ENCODE peak calls at places on chromosomes 7 and 10, in six cellular contexts. Z is brain microvascular endothelial cell; V is CD8-positive, alpha-beta memory T cell; I is tibial nerve; K is hepatocyte; C is neural progenitor cell. Q is an unnamed sample.

GRCh38 chr7:159143780-159144755 is 599 bp downstream of the VIPR2 start:
- DNase-seq in C (peak; percentile 80), Z (no peak), V (no peak), I (no peak), K (peak; percentile 57), Q (peak; percentile 50)

GRCh38 chr10:30553625-30554442 is 75.7 kb downstream of the LYZL2 start:
- DNase-seq in Z (peak; percentile 20), K (peak; percentile 86), V (no peak), I (peak; percentile 71), C (peak; percentile 30), Q (peak; percentile 86)

GRCh38 chr10:3109196-3109595 is 41.8 kb downstream of the PFKP start:
- DNase-seq in V (no peak), Z (no peak), C (no peak), K (no peak), I (no peak), Q (no peak)

GRCh38 chr10:126009590-126009989 is 113.2 kb downstream of the FANK1 start:
- DNase-seq in Z (no peak), V (no peak), K (no peak), C (no peak), I (no peak), Q (no peak)

GRCh38 chr7:153021542-153021941 is 262.0 kb downstream of the ACTR3B start:
- DNase-seq in K (no peak), C (no peak), V (no peak), Z (no peak), I (no peak), Q (no peak)

GRCh38 chr10:84269773-84270172 is 24.9 kb downstream of the RGR start:
- DNase-seq in I (no peak), K (no peak), C (no peak), V (no peak), Z (peak; percentile 75), Q (no peak)

GRCh38 chr10:31147220-31147608 is 115.5 kb upstream of the ZNF438 start:
- DNase-seq in I (no peak), V (no peak), Z (peak; percentile 66), C (no peak), K (no peak), Q (peak; percentile 47)

GRCh38 chr7:93062599-93062998 is 55.2 kb downstream of the SAMD9 start:
- DNase-seq in V (no peak), Z (no peak), C (no peak), I (no peak), K (no peak), Q (no peak)

GRCh38 chr10:15180736-15181135 is 12.2 kb upstream of the NMT2 start:
- DNase-seq in K (no peak), I (no peak), C (no peak), Z (no peak), V (no peak), Q (no peak)

GRCh38 chr10:28679941-28680752 is 2.8 kb downstream of the BAMBI start:
- DNase-seq in I (no peak), V (no peak), K (peak; percentile 54), C (peak; percentile 41), Z (no peak), Q (peak; percentile 50)

GRCh38 chr10:11444531-11445228 is 166.8 kb downstream of the USP6NL start:
- DNase-seq in K (no peak), V (no peak), I (no peak), Z (no peak), C (no peak), Q (no peak)

DNA sequence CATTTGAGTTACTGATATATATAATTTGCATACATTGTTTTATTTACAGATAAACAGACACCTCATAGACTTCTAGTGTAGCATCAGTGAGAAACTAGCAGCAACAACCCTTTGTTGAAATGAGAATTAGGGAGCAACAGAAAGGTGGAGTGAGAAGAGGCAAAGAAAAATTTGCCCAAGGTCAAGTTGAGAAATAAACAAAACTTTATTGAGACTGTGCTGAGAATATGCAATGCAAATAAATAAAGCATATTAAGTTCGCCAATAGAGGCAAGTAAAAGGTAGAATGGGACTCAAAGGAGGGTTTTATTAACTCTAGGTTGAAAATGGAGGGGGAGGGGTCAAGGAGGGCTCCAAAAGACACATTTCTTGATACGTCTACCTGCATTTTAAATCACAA is 49.8 kb downstream of the CACNA2D1 start:
- DNase-seq in V (no peak), I (no peak), Z (no peak), K (no peak), C (no peak), Q (no peak)
- H3K27ac ChIP-seq in V (no peak overlapping the region), I (no peak overlapping the region), Z (no peak overlapping the region), K (no peak overlapping the region), C (no peak overlapping the region), Q (no peak overlapping the region)

DNA sequence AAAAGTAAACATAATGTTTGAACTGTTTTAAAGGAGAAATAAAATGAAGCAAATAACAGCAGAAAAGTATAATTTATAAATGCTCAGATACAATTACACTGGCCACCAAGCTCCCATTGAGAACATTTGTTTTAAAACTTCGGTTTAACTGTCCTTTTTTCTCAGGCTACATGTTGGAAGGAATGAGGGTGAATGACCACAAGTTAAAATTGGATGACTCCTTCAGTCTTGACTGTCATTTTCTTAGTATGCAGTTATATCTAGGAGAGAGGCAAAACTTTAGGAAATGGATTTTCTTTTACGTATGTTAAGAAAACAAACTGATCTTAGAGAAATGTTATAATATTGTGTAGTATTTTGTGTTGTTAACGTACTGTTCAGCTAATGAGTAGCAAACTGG is 5.0 kb downstream of the TRIM24 start:
- DNase-seq in K (no peak), I (no peak), V (no peak), Z (no peak), C (no peak), Q (no peak)
- H3K4me3 ChIP-seq in K (no peak overlapping the region), I (no peak overlapping the region), V (no peak overlapping the region), Z (no peak overlapping the region), C (peak overlapping the region; percentile 97), Q (no peak overlapping the region)

DNA sequence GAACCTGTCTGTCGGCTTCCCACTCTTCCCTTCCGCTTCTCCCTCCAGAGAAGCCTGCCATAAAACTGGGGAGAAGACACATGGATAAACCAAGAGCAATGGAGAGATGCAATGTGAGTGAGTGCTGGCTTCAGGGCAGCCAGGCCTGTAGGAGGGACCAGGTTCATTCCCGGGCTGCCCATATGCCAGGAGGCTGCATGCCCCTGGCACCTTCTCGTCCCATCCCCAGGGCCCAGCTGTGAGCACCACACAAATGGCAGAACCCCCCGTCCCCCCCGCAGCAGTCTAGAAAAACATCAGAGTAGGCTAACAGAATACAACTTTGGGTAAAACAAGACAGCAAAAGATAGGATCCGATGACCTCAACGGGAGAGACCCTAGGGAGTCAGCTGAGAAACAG is 341.3 kb upstream of the SHH start:
- DNase-seq in V (no peak), C (no peak), I (no peak), K (no peak), Z (no peak), Q (no peak)
- H3K27me3 ChIP-seq in V (no peaks in the 10 kb centered on the region), C (no peaks in the 10 kb centered on the region), I (no peaks in the 10 kb centered on the region), K (no peaks in the 10 kb centered on the region), Z (no peaks in the 10 kb centered on the region), Q (no peaks in the 10 kb centered on the region)

GRCh38 chr10:46096909-46097575 is 51.0 kb upstream of the MSMB start:
- DNase-seq in C (peak; percentile 22), V (no peak), K (no peak), I (no peak), Z (no peak), Q (peak; percentile 20)
- H3K27ac ChIP-seq in C (no peak overlapping the region), V (no peak overlapping the region), K (peak overlapping the region; percentile 40), I (no peak overlapping the region), Z (no peak overlapping the region), Q (peak overlapping the region; percentile 49)

DNA sequence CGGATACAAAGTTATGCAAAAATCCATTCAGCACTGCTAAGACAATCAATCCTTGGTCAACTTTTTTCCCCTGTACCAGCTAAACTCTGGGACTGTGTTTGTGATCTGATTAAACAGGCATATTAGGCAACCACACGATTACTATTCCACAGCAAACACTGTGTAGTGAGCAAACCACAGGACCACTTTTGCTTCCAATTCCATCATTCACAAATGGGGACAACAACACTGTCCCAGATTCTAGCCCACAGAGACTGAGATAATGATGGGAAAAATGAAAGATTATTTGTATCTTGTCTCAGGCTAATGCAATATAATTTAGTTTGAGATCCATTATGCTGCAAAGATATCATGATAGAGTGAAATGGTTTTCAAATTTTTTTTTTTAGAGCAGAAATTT is 163.7 kb upstream of the AOAH start:
- DNase-seq in Z (no peak), C (no peak), V (no peak), K (no peak), I (no peak), Q (no peak)
- H3K4me3 ChIP-seq in Z (no peak overlapping the region), C (no peak overlapping the region), V (no peak overlapping the region), K (no peak overlapping the region), I (no peak overlapping the region), Q (no peak overlapping the region)

GRCh38 chr7:127618775-127619174 is 833 bp upstream of the PAX4 start:
- DNase-seq in Z (no peak), C (no peak), I (no peak), K (no peak), V (no peak), Q (no peak)
- H3K27me3 ChIP-seq in Z (peaks cover 68% of the 10 kb centered on the region), C (peaks cover 76% of the 10 kb centered on the region), I (peaks cover 59% of the 10 kb centered on the region), K (peaks cover 76% of the 10 kb centered on the region), V (peaks cover 4% of the 10 kb centered on the region), Q (peaks cover 58% of the 10 kb centered on the region)

DNA sequence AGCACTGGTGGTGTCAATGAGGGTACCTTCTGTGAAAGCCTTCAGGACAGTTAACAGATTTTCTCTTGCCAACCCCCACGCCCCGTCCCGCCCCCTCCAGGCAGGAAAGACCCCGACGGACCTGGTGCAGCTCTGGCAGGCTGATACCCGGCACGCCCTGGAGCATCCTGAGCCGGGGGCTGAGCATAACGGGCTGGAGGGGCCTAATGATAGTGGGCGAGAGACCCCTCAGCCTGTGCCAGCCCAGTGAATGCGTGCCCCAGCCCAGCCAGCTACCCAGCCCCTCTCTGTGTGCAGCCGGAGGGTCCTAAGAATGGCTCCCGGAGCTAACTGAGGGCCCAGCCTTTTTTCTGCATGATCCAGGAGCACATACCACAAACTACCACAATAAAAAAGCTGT is 713 bp upstream of the HOGA1 start:
- DNase-seq in Z (no peak), V (no peak), C (no peak), K (no peak), I (no peak), Q (no peak)
- H3K27ac ChIP-seq in Z (no peak overlapping the region), V (no peak overlapping the region), C (no peak overlapping the region), K (no peak overlapping the region), I (no peak overlapping the region), Q (peak overlapping the region; percentile 4)

DNA sequence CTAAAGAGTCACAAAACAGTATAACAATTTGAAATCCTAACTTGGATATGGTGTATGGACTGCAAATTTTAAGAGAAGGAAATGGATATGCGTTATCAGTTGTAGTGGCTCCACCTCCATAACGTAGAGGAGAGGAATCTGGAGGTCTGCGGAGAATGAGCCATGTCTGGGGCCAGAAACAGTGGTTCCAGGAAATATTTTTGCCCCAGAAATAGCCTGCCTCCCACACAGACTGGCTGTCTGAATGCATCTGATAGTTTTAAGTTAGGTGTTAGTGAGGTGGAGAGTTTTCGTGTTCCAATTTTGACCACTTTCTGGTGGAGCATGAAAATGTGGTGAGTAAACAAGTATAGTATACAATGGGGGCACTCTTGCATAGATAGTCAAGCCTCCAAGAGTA is 1.6 kb downstream of the PHTF2 start:
- DNase-seq in K (peak; percentile 17), V (no peak), I (no peak), C (no peak), Z (peak; percentile 58), Q (peak; percentile 7)
- H3K4me3 ChIP-seq in K (peak overlapping the region; percentile 72), V (peak overlapping the region; percentile 91), I (peak overlapping the region; percentile 83), C (peak overlapping the region; percentile 85), Z (peak overlapping the region; percentile 24), Q (peak overlapping the region; percentile 90)